ENCODE peak calls at places on chromosome 20, in nine cellular contexts. X is A549, Z is SK-N-SH, Y is HCT116, V is K562, E is HL-60, M is GM23338, B is HepG2, R is GM12878. H is an unnamed sample.

GRCh38 chr20:57480444-57481152 is 44.3 kb downstream of the CTCFL start:
- DNase-seq in B (no peak), X (no peak), R (peak; percentile 83), Y (no peak), V (no peak), E (no peak), M (no peak), Z (no peak), H (no peak)

GRCh38 chr20:2693286-2693995 is 861 bp downstream of the EBF4 start:
- DNase-seq in B (no peak), X (peak; percentile 35), Y (no peak), E (no peak), Z (peak; percentile 90), R (no peak), M (peak; percentile 63), V (no peak), H (no peak)

GRCh38 chr20:16481977-16482376 is 91.3 kb downstream of the KIF16B start:
- DNase-seq in X (no peak), Y (no peak), V (no peak), R (no peak), E (no peak), Z (no peak), B (no peak), M (no peak), H (no peak)

GRCh38 chr20:36573798-36574277 is 441 bp downstream of the TGIF2 start:
- DNase-seq in E (peak; percentile 63), X (no peak), B (peak; percentile 48), Y (no peak), V (peak; percentile 70), R (no peak), Z (peak; percentile 73), M (no peak), H (no peak)

GRCh38 chr20:1362484-1362883 is 30.4 kb downstream of the FKBP1A start:
- DNase-seq in Y (no peak), V (no peak), Z (no peak), M (no peak), B (no peak), E (no peak), X (no peak), R (no peak), H (no peak)

GRCh38 chr20:19975436-19975799 is 41.7 kb upstream of the NAA20 start:
- DNase-seq in V (no peak), M (no peak), B (no peak), Y (no peak), R (no peak), Z (no peak), X (peak; percentile 69), E (no peak), H (no peak)

GRCh38 chr20:891121-892080 is 24.7 kb downstream of the ANGPT4 start:
- DNase-seq in R (peak; percentile 37), B (no peak), V (no peak), E (peak; percentile 22), Y (no peak), X (no peak), M (no peak), Z (no peak), H (no peak)

GRCh38 chr20:32920066-32920465 is 61.3 kb downstream of the EFCAB8 start:
- DNase-seq in E (no peak), V (no peak), R (no peak), Y (no peak), M (no peak), Z (peak; percentile 4), X (no peak), B (no peak), H (no peak)

GRCh38 chr20:56285496-56285895 is 37.0 kb downstream of the MC3R start:
- DNase-seq in Y (no peak), R (no peak), Z (no peak), M (no peak), E (no peak), X (no peak), B (no peak), V (no peak), H (no peak)

GRCh38 chr20:43586641-43587040 is 4.1 kb upstream of the IFT52 start:
- DNase-seq in X (no peak), M (no peak), Z (no peak), Y (no peak), B (no peak), V (no peak), E (no peak), R (no peak), H (no peak)

GRCh38 chr20:6835609-6836008 is 68.1 kb downstream of the BMP2 start:
- DNase-seq in Z (no peak), Y (no peak), X (no peak), E (no peak), B (no peak), V (no peak), R (no peak), M (no peak), H (no peak)

GRCh38 chr20:58099291-58099915 is 129.1 kb downstream of the ANKRD60 start:
- DNase-seq in B (no peak), R (no peak), M (no peak), V (no peak), X (no peak), Z (no peak), E (no peak), Y (no peak), H (no peak)

GRCh38 chr20:438581-439469 is 23.5 kb downstream of the TBC1D20 start:
- DNase-seq in R (peak; percentile 13), E (peak; percentile 80), Z (no peak), M (no peak), X (no peak), Y (no peak), B (no peak), V (no peak), H (no peak)

GRCh38 chr20:57505991-57506390 is 18.9 kb downstream of the CTCFL start:
- DNase-seq in R (no peak), X (no peak), V (no peak), M (no peak), B (no peak), E (no peak), Z (no peak), Y (no peak), H (no peak)

GRCh38 chr20:13302647-13303425 is 81.8 kb downstream of the ISM1 start:
- DNase-seq in B (peak; percentile 49), V (peak; percentile 16), R (no peak), X (peak; percentile 44), Z (peak; percentile 61), Y (peak; percentile 4), M (peak; percentile 64), E (peak; percentile 23), H (no peak)

GRCh38 chr20:949717-950116 is 33.6 kb upstream of the ANGPT4 start:
- DNase-seq in B (no peak), X (no peak), Y (no peak), E (no peak), R (no peak), Z (no peak), M (no peak), V (no peak), H (no peak)

GRCh38 chr20:10672579-10673127 is 1.1 kb downstream of the JAG1 start:
- DNase-seq in V (peak; percentile 16), E (peak; percentile 78), Z (peak; percentile 70), X (no peak), B (peak; percentile 49), Y (no peak), R (no peak), M (peak; percentile 64), H (no peak)

GRCh38 chr20:44743080-44743701 is 2.5 kb upstream of the KCNK15 start:
- DNase-seq in B (no peak), E (no peak), Y (no peak), M (no peak), X (no peak), R (no peak), Z (no peak), V (no peak), H (no peak)

GRCh38 chr20:4056880-4057279 is 41.5 kb upstream of the RNF24 start:
- DNase-seq in X (no peak), Z (no peak), M (no peak), E (no peak), V (no peak), B (no peak), R (no peak), Y (no peak), H (no peak)
- TF ChIP-seq REST in X (no peak), Z (no peak), M (no peak), E (no peak), V (no peak), B (no peak), R (no peak), Y (no peak), H (no peak)

GRCh38 chr20:63471002-63471718 is 1.3 kb downstream of the KCNQ2 start:
- DNase-seq in X (no peak), M (peak; percentile 65), V (no peak), Z (peak; percentile 83), Y (no peak), E (no peak), R (no peak), B (no peak), H (no peak)
- TF ChIP-seq REST in X (no peak), M (no peak), V (no peak), Z (no peak), Y (no peak), E (no peak), R (no peak), B (no peak), H (no peak)

DNA sequence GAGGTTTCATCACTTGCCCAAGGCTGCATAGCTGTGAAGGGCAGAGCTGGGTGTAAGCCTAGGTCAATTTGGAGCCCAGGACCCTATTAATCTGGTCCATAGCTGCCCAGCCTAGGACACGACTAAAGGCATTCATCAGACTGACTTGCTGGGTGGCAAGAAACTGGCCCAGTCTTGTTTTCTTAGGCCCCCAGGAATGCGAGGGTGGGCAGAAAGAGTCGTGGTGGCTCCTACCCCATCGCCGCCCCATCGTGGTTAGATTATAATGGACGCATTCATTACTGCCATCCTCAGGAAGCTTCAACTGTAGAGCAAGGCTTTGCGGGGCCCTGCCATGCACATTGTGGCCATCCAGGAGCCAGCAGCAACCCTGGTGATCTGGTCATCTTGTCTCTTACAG is 16.1 kb downstream of the DYNLRB1 start:
- DNase-seq in B (no peak), E (no peak), M (no peak), X (no peak), Y (no peak), V (no peak), Z (no peak), R (no peak), H (no peak)
- TF ChIP-seq REST in B (no peak), E (no peak), M (no peak), X (no peak), Y (no peak), V (no peak), Z (no peak), R (no peak), H (no peak)

GRCh38 chr20:53785320-53785719 is 191.7 kb upstream of the ZNF217 start:
- DNase-seq in X (peak; percentile 63), M (no peak), R (no peak), E (no peak), Y (no peak), Z (no peak), V (no peak), B (no peak), H (no peak)
- TF ChIP-seq REST in X (no peak), M (no peak), R (no peak), E (no peak), Y (no peak), Z (no peak), V (no peak), B (no peak), H (no peak)